ENCODE peak calls at places on chromosomes 5 and 9, in four cellular contexts. J is effector memory CD4-positive, alpha-beta T cell; Z is ovary; G is iPS DF 6.9. V is an unnamed sample. For H3K36me3, the result is how much of the 10 kb centered on the place peaks cover.

GRCh38 chr5:38724301-38725030 is 121.3 kb upstream of the OSMR start:
- DNase-seq in J (no peak), Z (no peak), G (no peak), V (peak)

GRCh38 chr9:91589101-91589553 is 165.5 kb upstream of the NFIL3 start:
- DNase-seq in J (no peak), Z (peak), G (no peak), V (peak)

GRCh38 chr5:160369990-160370712 is at the start of gene C1QTNF2:
- DNase-seq in J (no peak), Z (peak), G (no peak), V (peak)

GRCh38 chr5:32172908-32173393 is 1.2 kb downstream of the GOLPH3 start:
- DNase-seq in J (no peak), Z (no peak), G (no peak), V (peak)

GRCh38 chr9:133523096-133523495 is 1.7 kb downstream of the MYMK start:
- DNase-seq in J (no peak), Z (no peak), G (no peak), V (no peak)

GRCh38 chr5:25006734-25007133 is 362.0 kb upstream of the CDH10 start:
- DNase-seq in J (no peak), Z (no peak), G (peak), V (peak)

GRCh38 chr9:84804948-84805694 is 135.6 kb downstream of the NTRK2 start:
- DNase-seq in J (no peak), Z (no peak), G (no peak), V (no peak)

GRCh38 chr5:164801910-164802309 is 1296.5 kb downstream of the MAT2B start:
- DNase-seq in J (no peak), Z (no peak), G (no peak), V (no peak)

GRCh38 chr5:176153741-176154140 is 84.5 kb upstream of the SIMC1 start:
- DNase-seq in J (no peak), Z (peak), G (no peak), V (peak)

GRCh38 chr9:94085062-94085639 is 887 bp downstream of the PTPDC1 start:
- DNase-seq in J (no peak), Z (no peak), G (peak), V (peak)

GRCh38 chr5:44440186-44440585 is 51.0 kb upstream of the FGF10 start:
- DNase-seq in J (no peak), Z (no peak), G (no peak), V (no peak)

DNA sequence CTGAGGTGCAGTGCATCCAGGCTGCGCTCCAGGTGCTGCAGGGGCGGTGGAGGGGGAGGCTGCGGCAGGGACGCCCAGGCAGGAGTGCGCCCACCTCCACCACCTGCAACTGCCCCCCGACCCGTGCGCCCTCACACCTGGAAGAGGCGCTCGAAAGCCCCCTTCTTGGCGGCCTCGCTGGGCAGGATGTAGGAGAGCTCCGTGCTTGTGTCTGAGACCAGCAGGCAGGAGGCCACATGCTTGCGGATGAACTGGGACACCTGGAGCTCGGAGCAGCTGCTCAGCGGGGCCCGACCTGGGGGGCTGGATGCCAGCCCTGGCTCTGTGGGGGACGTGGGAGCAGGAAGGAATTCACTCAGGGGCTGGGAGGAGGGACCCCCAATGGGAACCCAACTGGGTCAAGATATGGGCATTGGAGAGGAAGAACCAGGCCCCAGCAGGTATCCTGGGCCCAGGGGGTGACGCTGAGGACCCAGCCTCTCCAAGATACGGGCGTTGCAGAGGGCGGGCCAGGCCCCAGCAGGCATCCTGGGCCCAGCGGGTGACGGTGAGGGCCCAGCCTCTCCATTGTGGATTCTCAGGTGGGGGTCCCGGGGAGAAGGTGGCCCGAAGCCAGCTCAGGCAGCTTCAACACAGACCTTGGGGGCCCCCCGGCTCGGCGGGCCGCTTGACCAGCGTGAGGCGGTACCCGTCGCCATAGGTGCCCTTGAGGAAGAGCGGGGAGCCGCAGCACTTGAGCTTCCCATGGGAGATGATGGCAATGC is 13.1 kb downstream of the ABCA2 start:
- DNase-seq in J (no peak), Z (no peak), G (no peak), V (no peak)
- H3K36me3 ChIP-seq in J (half or more), Z (under half), G (under half), V (under half)

GRCh38 chr5:80438739-80439138 is 30.9 kb downstream of the ZFYVE16 start:
- DNase-seq in J (no peak), Z (no peak), G (no peak), V (no peak)
- H3K36me3 ChIP-seq in J (under half), Z (under half), G (under half), V (under half)

DNA sequence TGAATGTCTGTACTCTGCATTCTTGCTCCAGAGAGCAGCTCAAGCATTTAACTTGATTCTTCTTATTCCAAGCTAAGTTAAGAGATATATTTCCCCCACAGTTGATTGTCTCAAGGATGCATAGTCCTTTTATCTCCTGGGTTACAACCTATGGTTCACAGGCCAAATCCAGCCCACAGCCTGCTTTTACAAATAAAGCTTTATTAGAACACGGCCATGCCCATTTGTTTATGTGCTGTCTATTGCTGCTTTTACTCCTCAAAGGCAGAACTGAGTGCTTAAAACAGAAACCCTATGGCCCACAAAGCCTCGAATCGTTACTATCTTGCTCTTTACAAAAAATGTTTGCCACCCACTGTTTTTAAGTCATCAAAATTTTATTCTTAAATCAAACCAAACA is 25.8 kb downstream of the TBC1D2 start:
- DNase-seq in J (no peak), Z (no peak), G (no peak), V (no peak)
- H3K36me3 ChIP-seq in J (under half), Z (under half), G (under half), V (under half)

DNA sequence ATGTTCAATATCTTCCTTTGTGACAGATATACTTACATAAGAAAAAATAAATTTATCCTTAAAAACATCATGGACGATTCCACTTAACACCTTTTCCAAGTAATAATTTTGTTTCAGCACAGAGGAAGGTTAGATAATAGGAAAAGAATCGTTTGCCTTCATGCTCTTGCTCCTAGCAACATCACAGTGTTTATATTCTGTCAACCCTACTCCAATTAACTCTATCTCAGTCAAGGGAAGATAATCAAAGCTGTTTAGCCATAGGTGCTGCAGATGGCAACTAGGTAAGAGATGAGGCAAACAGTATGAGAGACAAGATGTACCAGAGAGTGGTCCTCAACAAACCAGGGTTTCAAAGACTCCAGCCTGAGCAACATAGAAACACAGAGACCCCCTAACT is 55.6 kb downstream of the UBAP2 start:
- DNase-seq in J (no peak), Z (no peak), G (no peak), V (no peak)
- H3K36me3 ChIP-seq in J (under half), Z (under half), G (under half), V (under half)

GRCh38 chr5:181235689-181236366 is 7.9 kb downstream of the RACK1 start:
- DNase-seq in J (no peak), Z (no peak), G (no peak), V (no peak)
- H3K36me3 ChIP-seq in J (half or more), Z (under half), G (half or more), V (under half)

DNA sequence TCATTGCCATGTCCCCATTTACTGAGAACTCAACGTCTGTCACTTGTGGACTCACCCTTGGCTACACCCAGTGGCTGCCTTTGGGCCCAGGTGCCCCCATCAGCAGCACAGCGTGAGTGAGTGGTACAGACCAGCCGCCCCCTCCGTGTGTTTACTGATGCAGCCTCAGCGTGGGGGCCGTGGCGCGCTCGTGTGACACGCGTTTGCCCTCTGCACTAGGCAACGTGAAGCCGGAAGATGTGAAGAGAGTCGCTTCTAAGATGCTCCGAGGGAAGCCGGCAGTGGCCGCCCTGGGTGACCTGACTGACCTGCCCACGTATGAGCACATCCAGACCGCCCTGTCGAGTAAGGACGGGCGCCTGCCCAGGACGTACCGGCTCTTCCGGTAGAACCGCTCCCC is 12.4 kb downstream of the PMPCA start:
- DNase-seq in J (no peak), Z (no peak), G (no peak), V (no peak)
- H3K36me3 ChIP-seq in J (half or more), Z (under half), G (under half), V (under half)

V was measured in fibroblast of lung.